ENCODE peak calls at places on chromosomes 7 and 10, in nine cellular contexts. F is HEK293T, V is pulmonary artery endothelial cell, Y is skeletal muscle cell, H is fibroblast of the conjunctiva, O is NCI-H1436, G is NCI-H1417, S is GM12891, D is kidney tubule cell. N is an unnamed sample.

GRCh38 chr7:133980794-133981193 is 146.3 kb upstream of the LRGUK start:
- DNase-seq in F (no peak), V (no peak), Y (no peak), H (no peak), O (no peak), G (no peak), S (no peak), D (no peak), N (no peak)

GRCh38 chr10:74728225-74728624 is 98.2 kb upstream of the KAT6B start:
- DNase-seq in F (no peak), V (no peak), Y (no peak), H (no peak), O (no peak), G (no peak), S (no peak), D (peak), N (no peak)

GRCh38 chr10:46329690-46330016 is 42.9 kb downstream of the ANTXRL start:
- DNase-seq in F (no peak), V (no peak), Y (no peak), H (no peak), O (no peak), G (no peak), S (no peak), D (no peak), N (no peak)

GRCh38 chr7:43467406-43467805 is 115.5 kb upstream of the STK17A start:
- DNase-seq in F (no peak), V (no peak), Y (no peak), H (no peak), O (no peak), G (no peak), S (no peak), D (peak), N (no peak)

GRCh38 chr7:30899066-30899465 is 12.6 kb upstream of the AQP1 start:
- DNase-seq in F (no peak), V (no peak), Y (no peak), H (no peak), O (no peak), G (no peak), S (no peak), D (no peak), N (no peak)

GRCh38 chr10:78177431-78178185 is 143.9 kb downstream of the RPS24 start:
- DNase-seq in F (no peak), V (no peak), Y (no peak), H (no peak), O (no peak), G (no peak), S (no peak), D (no peak), N (no peak)

GRCh38 chr7:152144557-152145245 is 119.2 kb downstream of the GALNT11 start:
- DNase-seq in F (no peak), V (no peak), Y (no peak), H (no peak), O (no peak), G (no peak), S (no peak), D (no peak), N (no peak)

GRCh38 chr7:55546826-55547225 is 25.5 kb downstream of the VOPP1 start:
- DNase-seq in F (no peak), V (peak), Y (peak), H (peak), O (peak), G (no peak), S (no peak), D (peak), N (no peak)

GRCh38 chr7:150969483-150969874 is 8.6 kb downstream of the KCNH2 start:
- DNase-seq in F (no peak), V (no peak), Y (no peak), H (no peak), O (no peak), G (peak), S (no peak), D (no peak), N (no peak)

GRCh38 chr7:84372155-84372621 is 177.6 kb upstream of the SEMA3A start:
- DNase-seq in F (no peak), V (peak), Y (peak), H (peak), O (no peak), G (no peak), S (no peak), D (peak), N (no peak)

GRCh38 chr10:16509996-16510395 is 11.7 kb downstream of the C1QL3 start:
- DNase-seq in F (no peak), V (no peak), Y (no peak), H (no peak), O (no peak), G (no peak), S (no peak), D (peak), N (no peak)

GRCh38 chr10:124596116-124596785 is 134.6 kb downstream of the LHPP start:
- DNase-seq in F (no peak), V (no peak), Y (no peak), H (no peak), O (no peak), G (no peak), S (no peak), D (no peak), N (no peak)

GRCh38 chr7:1242129-1242572 is 9.5 kb downstream of the UNCX start:
- DNase-seq in F (no peak), V (no peak), Y (no peak), H (no peak), O (no peak), G (no peak), S (no peak), D (no peak), N (no peak)

GRCh38 chr10:85454386-85454785 is 912.2 kb downstream of the GRID1 start:
- DNase-seq in F (no peak), V (no peak), Y (no peak), H (no peak), O (no peak), G (no peak), S (no peak), D (no peak), N (no peak)

GRCh38 chr10:62805139-62806092 is 896 bp downstream of the ADO start:
- DNase-seq in F (no peak), V (no peak), Y (no peak), H (no peak), O (no peak), G (peak), S (no peak), D (peak), N (no peak)

GRCh38 chr10:28734940-28735759 is 57.8 kb downstream of the BAMBI start:
- DNase-seq in F (no peak), V (peak), Y (peak), H (peak), O (no peak), G (no peak), S (no peak), D (peak), N (no peak)

GRCh38 chr7:42692609-42693008 is 219.3 kb downstream of the C7orf25 start:
- DNase-seq in F (no peak), V (no peak), Y (peak), H (peak), O (no peak), G (no peak), S (no peak), D (no peak), N (no peak)

GRCh38 chr10:25867321-25867720 is 66.7 kb upstream of the MYO3A start:
- DNase-seq in F (no peak), V (no peak), Y (no peak), H (no peak), O (no peak), G (no peak), S (no peak), D (no peak), N (no peak)

GRCh38 chr7:25776737-25777109 is 375.3 kb upstream of the NFE2L3 start:
- DNase-seq in F (no peak), V (no peak), Y (no peak), H (no peak), O (no peak), G (no peak), S (no peak), D (no peak), N (no peak)

GRCh38 chr7:99365318-99366141 is 9.0 kb upstream of the ARPC1B start:
- DNase-seq in F (peak), V (no peak), Y (no peak), H (no peak), O (no peak), G (no peak), S (peak), D (peak), N (no peak)

GRCh38 chr7:50657341-50657873 is 92.2 kb upstream of the DDC start:
- DNase-seq in F (no peak), V (no peak), Y (peak), H (peak), O (no peak), G (no peak), S (no peak), D (no peak), N (no peak)

GRCh38 chr10:33706746-33707145 is 372.3 kb upstream of the NRP1 start:
- DNase-seq in F (no peak), V (no peak), Y (peak), H (peak), O (no peak), G (no peak), S (no peak), D (no peak), N (no peak)

GRCh38 chr7:129489491-129489890 is 12.8 kb upstream of the SMKR1 start:
- DNase-seq in F (no peak), V (no peak), Y (peak), H (no peak), O (no peak), G (no peak), S (no peak), D (peak), N (no peak)

GRCh38 chr7:101662447-101662998 is 33.4 kb upstream of the MYL10 start:
- DNase-seq in F (no peak), V (no peak), Y (no peak), H (no peak), O (no peak), G (no peak), S (no peak), D (no peak), N (no peak)

GRCh38 chr10:122525788-122526187 is 34.8 kb upstream of the DMBT1 start:
- DNase-seq in F (peak), V (no peak), Y (no peak), H (no peak), O (no peak), G (no peak), S (no peak), D (no peak), N (no peak)

GRCh38 chr7:36723951-36724664 is at the start of gene AOAH:
- DNase-seq in F (no peak), V (no peak), Y (no peak), H (no peak), O (no peak), G (no peak), S (peak), D (no peak), N (peak)

GRCh38 chr7:105198223-105198622 is 184.2 kb downstream of the KMT2E start:
- DNase-seq in F (no peak), V (no peak), Y (peak), H (peak), O (no peak), G (no peak), S (no peak), D (peak), N (no peak)

GRCh38 chr10:123821136-123821535 is 70.5 kb downstream of the CPXM2 start:
- DNase-seq in F (no peak), V (no peak), Y (no peak), H (no peak), O (no peak), G (peak), S (no peak), D (peak), N (no peak)

GRCh38 chr7:124085168-124085567 is 52.3 kb upstream of the TMEM229A start:
- DNase-seq in F (no peak), V (peak), Y (no peak), H (no peak), O (no peak), G (no peak), S (no peak), D (peak), N (no peak)

GRCh38 chr7:154682003-154682402 is 320.9 kb downstream of the PAXIP1 start:
- DNase-seq in F (no peak), V (no peak), Y (no peak), H (no peak), O (no peak), G (no peak), S (no peak), D (no peak), N (no peak)

GRCh38 chr7:3722396-3722846 is 421.4 kb downstream of the SDK1 start:
- DNase-seq in F (peak), V (no peak), Y (peak), H (peak), O (no peak), G (no peak), S (no peak), D (peak), N (no peak)

GRCh38 chr7:131497454-131497853 is 59.0 kb downstream of the PODXL start:
- DNase-seq in F (no peak), V (no peak), Y (no peak), H (no peak), O (no peak), G (no peak), S (no peak), D (no peak), N (no peak)

GRCh38 chr7:99459087-99459486 is 6.9 kb downstream of the ATP5MF start:
- DNase-seq in F (peak), V (no peak), Y (no peak), H (no peak), O (no peak), G (no peak), S (no peak), D (peak), N (no peak)

GRCh38 chr10:50604049-50604640 is 19.6 kb downstream of the SGMS1 start:
- DNase-seq in F (no peak), V (no peak), Y (no peak), H (no peak), O (peak), G (no peak), S (peak), D (no peak), N (no peak)

GRCh38 chr10:113735913-113736312 is 15.6 kb upstream of the PLEKHS1 start:
- DNase-seq in F (no peak), V (no peak), Y (no peak), H (no peak), O (peak), G (peak), S (no peak), D (peak), N (no peak)

GRCh38 chr7:108181073-108181985 is 51.2 kb upstream of the LAMB4 start:
- DNase-seq in F (peak), V (peak), Y (peak), H (peak), O (peak), G (peak), S (no peak), D (peak), N (no peak)

GRCh38 chr10:128511284-128511683 is 385.1 kb upstream of the MKI67 start:
- DNase-seq in F (no peak), V (no peak), Y (no peak), H (no peak), O (no peak), G (no peak), S (no peak), D (no peak), N (no peak)

N was measured in GM12864.